ENCODE peak calls at places on chromosomes 4 and X, in ten cellular contexts. One of them, this sample, is unnamed.

GRCh38 chrX:10176121-10177003 is 19.6 kb downstream of the CLCN4 start:
- DNase-seq in upper lobe of right lung: no peak
- DNase-seq in Peyer's patch: no peak
- DNase-seq in AG09309: no peak
- DNase-seq in fibroblast of lung: no peak
- DNase-seq in GM23248: no peak
- DNase-seq in thoracic aorta: no peak
- DNase-seq in fibroblast of the aortic adventitia: no peak
- DNase-seq in IMR-90: no peak
- DNase-seq in choroid plexus epithelial cell: no peak
- DNase-seq in this sample: no peak

GRCh38 chrX:20527458-20528099 is 260.9 kb upstream of the RPS6KA3 start:
- DNase-seq in AG09309: no peak
- DNase-seq in GM23248: peak; percentile 57
- DNase-seq in choroid plexus epithelial cell: peak; percentile 45
- DNase-seq in fibroblast of the aortic adventitia: peak; percentile 53
- DNase-seq in upper lobe of right lung: no peak
- DNase-seq in fibroblast of lung: peak; percentile 43
- DNase-seq in IMR-90: peak; percentile 38
- DNase-seq in thoracic aorta: no peak
- DNase-seq in Peyer's patch: no peak
- DNase-seq in this sample: peak; percentile 31

GRCh38 chr4:119518915-119519410 is 109.6 kb downstream of the PDE5A start:
- DNase-seq in fibroblast of lung: no peak
- DNase-seq in choroid plexus epithelial cell: no peak
- DNase-seq in GM23248: no peak
- DNase-seq in thoracic aorta: no peak
- DNase-seq in Peyer's patch: no peak
- DNase-seq in AG09309: no peak
- DNase-seq in fibroblast of the aortic adventitia: no peak
- DNase-seq in IMR-90: no peak
- DNase-seq in upper lobe of right lung: no peak
- DNase-seq in this sample: no peak

GRCh38 chrX:132737743-132738142 is 220.7 kb downstream of the HS6ST2 start:
- DNase-seq in choroid plexus epithelial cell: no peak
- DNase-seq in GM23248: no peak
- DNase-seq in upper lobe of right lung: no peak
- DNase-seq in fibroblast of lung: no peak
- DNase-seq in thoracic aorta: no peak
- DNase-seq in Peyer's patch: no peak
- DNase-seq in IMR-90: no peak
- DNase-seq in fibroblast of the aortic adventitia: no peak
- DNase-seq in AG09309: no peak
- DNase-seq in this sample: no peak

GRCh38 chrX:40173662-40174593 is 76.2 kb upstream of the BCOR start:
- DNase-seq in GM23248: peak; percentile 62
- DNase-seq in upper lobe of right lung: peak; percentile 83
- DNase-seq in fibroblast of the aortic adventitia: no peak
- DNase-seq in IMR-90: no peak
- DNase-seq in thoracic aorta: no peak
- DNase-seq in choroid plexus epithelial cell: peak; percentile 42
- DNase-seq in fibroblast of lung: no peak
- DNase-seq in AG09309: no peak
- DNase-seq in Peyer's patch: peak; percentile 62
- DNase-seq in this sample: no peak

GRCh38 chr4:182142146-182143085 is 100.8 kb upstream of the TENM3 start:
- DNase-seq in thoracic aorta: no peak
- DNase-seq in upper lobe of right lung: no peak
- DNase-seq in IMR-90: peak; percentile 58
- DNase-seq in fibroblast of lung: peak; percentile 64
- DNase-seq in AG09309: no peak
- DNase-seq in GM23248: peak; percentile 4
- DNase-seq in Peyer's patch: peak; percentile 55
- DNase-seq in fibroblast of the aortic adventitia: peak; percentile 26
- DNase-seq in choroid plexus epithelial cell: peak; percentile 63
- DNase-seq in this sample: peak; percentile 62

GRCh38 chr4:113049421-113050355 is at the start of gene ANK2:
- DNase-seq in AG09309: no peak
- DNase-seq in thoracic aorta: no peak
- DNase-seq in Peyer's patch: no peak
- DNase-seq in choroid plexus epithelial cell: no peak
- DNase-seq in upper lobe of right lung: no peak
- DNase-seq in fibroblast of the aortic adventitia: peak; percentile 24
- DNase-seq in fibroblast of lung: peak; percentile 15
- DNase-seq in IMR-90: no peak
- DNase-seq in GM23248: peak; percentile 61
- DNase-seq in this sample: peak; percentile 6

GRCh38 chr4:15042529-15043167 is 40.4 kb downstream of the CPEB2 start:
- DNase-seq in fibroblast of the aortic adventitia: peak; percentile 40
- DNase-seq in choroid plexus epithelial cell: peak; percentile 60
- DNase-seq in thoracic aorta: no peak
- DNase-seq in Peyer's patch: no peak
- DNase-seq in fibroblast of lung: no peak
- DNase-seq in upper lobe of right lung: no peak
- DNase-seq in IMR-90: no peak
- DNase-seq in GM23248: peak; percentile 7
- DNase-seq in AG09309: no peak
- DNase-seq in this sample: no peak

DNA sequence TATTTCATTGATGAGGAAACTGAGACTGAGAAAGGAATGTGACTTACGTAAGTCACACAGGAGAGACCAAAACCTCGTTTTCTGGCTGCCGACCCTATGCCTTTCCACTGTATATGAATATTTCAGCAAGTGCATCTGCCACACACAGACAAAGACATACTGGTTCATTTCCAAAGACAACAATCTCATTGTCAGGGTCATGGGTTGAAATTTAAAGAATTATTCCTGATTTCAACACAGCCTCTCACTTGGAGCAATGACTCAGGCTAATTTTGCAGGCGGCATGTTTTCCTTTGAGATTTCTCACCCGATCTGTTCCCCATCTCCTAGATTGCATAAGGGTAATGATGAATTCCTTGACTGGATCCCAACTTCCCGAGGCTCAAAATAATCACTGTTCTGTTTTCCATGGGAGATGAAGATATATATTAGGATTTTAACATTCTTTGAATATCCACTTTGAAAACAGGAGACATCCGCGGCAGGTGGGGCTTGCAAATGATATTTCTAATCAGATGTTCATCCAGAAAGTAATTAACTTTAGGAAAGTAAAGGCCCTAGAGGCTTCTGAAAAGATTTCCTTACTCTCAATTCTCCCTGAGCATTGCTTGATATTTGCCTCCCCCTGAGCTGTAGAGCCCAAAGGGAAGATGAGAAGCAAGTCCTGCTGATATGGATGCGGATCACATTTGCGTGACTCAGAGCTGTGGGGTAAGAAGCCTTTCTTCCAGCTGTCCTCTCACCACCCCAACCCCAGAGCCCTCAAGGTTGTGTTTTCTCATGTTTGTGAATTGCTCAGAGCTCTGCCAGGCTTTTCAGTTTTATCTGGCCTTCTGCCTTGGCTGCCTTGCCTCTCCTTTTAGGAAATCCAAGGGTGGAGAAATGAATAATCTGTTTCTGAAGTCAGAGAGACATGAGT is 361.1 kb upstream of the BOD1L1 start:
- DNase-seq in choroid plexus epithelial cell: peak; percentile 99
- DNase-seq in GM23248: peak; percentile 97
- DNase-seq in upper lobe of right lung: no peak
- DNase-seq in IMR-90: peak; percentile 97
- DNase-seq in fibroblast of the aortic adventitia: peak; percentile 99
- DNase-seq in AG09309: peak; percentile 87
- DNase-seq in thoracic aorta: peak; percentile 47
- DNase-seq in Peyer's patch: no peak
- DNase-seq in fibroblast of lung: peak; percentile 98
- DNase-seq in this sample: peak; percentile 92
- H3K4me3 ChIP-seq in choroid plexus epithelial cell: no peak overlapping the region
- H3K4me3 ChIP-seq in GM23248: peak overlapping the region; percentile 27
- H3K4me3 ChIP-seq in upper lobe of right lung: no peak overlapping the region
- H3K4me3 ChIP-seq in IMR-90: no peak overlapping the region
- H3K4me3 ChIP-seq in fibroblast of the aortic adventitia: peak overlapping the region; percentile 7
- H3K4me3 ChIP-seq in AG09309: no peak overlapping the region
- H3K4me3 ChIP-seq in thoracic aorta: peak overlapping the region; percentile 47
- H3K4me3 ChIP-seq in Peyer's patch: no peak overlapping the region
- H3K4me3 ChIP-seq in fibroblast of lung: no peak overlapping the region
- H3K4me3 ChIP-seq in this sample: no peak overlapping the region

GRCh38 chr4:7754565-7755262 is 184.9 kb downstream of the AFAP1 start:
- DNase-seq in IMR-90: no peak
- DNase-seq in AG09309: no peak
- DNase-seq in fibroblast of lung: no peak
- DNase-seq in Peyer's patch: no peak
- DNase-seq in thoracic aorta: no peak
- DNase-seq in GM23248: no peak
- DNase-seq in fibroblast of the aortic adventitia: no peak
- DNase-seq in upper lobe of right lung: no peak
- DNase-seq in choroid plexus epithelial cell: no peak
- DNase-seq in this sample: no peak

GRCh38 chr4:7753931-7754465 is 185.7 kb downstream of the AFAP1 start:
- DNase-seq in choroid plexus epithelial cell: peak; percentile 66
- DNase-seq in upper lobe of right lung: no peak
- DNase-seq in GM23248: no peak
- DNase-seq in thoracic aorta: no peak
- DNase-seq in fibroblast of the aortic adventitia: no peak
- DNase-seq in IMR-90: no peak
- DNase-seq in AG09309: no peak
- DNase-seq in Peyer's patch: no peak
- DNase-seq in fibroblast of lung: no peak
- DNase-seq in this sample: no peak

GRCh38 chr4:7756071-7756470 is 183.6 kb downstream of the AFAP1 start:
- DNase-seq in fibroblast of the aortic adventitia: no peak
- DNase-seq in Peyer's patch: no peak
- DNase-seq in thoracic aorta: no peak
- DNase-seq in GM23248: no peak
- DNase-seq in fibroblast of lung: no peak
- DNase-seq in upper lobe of right lung: no peak
- DNase-seq in choroid plexus epithelial cell: no peak
- DNase-seq in AG09309: no peak
- DNase-seq in IMR-90: no peak
- DNase-seq in this sample: no peak

GRCh38 chr4:7756561-7757355 is 182.9 kb downstream of the AFAP1 start:
- DNase-seq in Peyer's patch: no peak
- DNase-seq in AG09309: no peak
- DNase-seq in GM23248: no peak
- DNase-seq in IMR-90: no peak
- DNase-seq in choroid plexus epithelial cell: no peak
- DNase-seq in upper lobe of right lung: no peak
- DNase-seq in fibroblast of lung: no peak
- DNase-seq in fibroblast of the aortic adventitia: no peak
- DNase-seq in thoracic aorta: no peak
- DNase-seq in this sample: no peak

GRCh38 chr4:7755529-7755928 is 184.1 kb downstream of the AFAP1 start:
- DNase-seq in fibroblast of lung: no peak
- DNase-seq in IMR-90: no peak
- DNase-seq in upper lobe of right lung: no peak
- DNase-seq in thoracic aorta: no peak
- DNase-seq in AG09309: no peak
- DNase-seq in GM23248: no peak
- DNase-seq in choroid plexus epithelial cell: no peak
- DNase-seq in fibroblast of the aortic adventitia: no peak
- DNase-seq in Peyer's patch: no peak
- DNase-seq in this sample: no peak
- H3K4me3 ChIP-seq in fibroblast of lung: no peak overlapping the region
- H3K4me3 ChIP-seq in IMR-90: no peak overlapping the region
- H3K4me3 ChIP-seq in upper lobe of right lung: no peak overlapping the region
- H3K4me3 ChIP-seq in thoracic aorta: no peak overlapping the region
- H3K4me3 ChIP-seq in AG09309: no peak overlapping the region
- H3K4me3 ChIP-seq in GM23248: no peak overlapping the region
- H3K4me3 ChIP-seq in choroid plexus epithelial cell: peak overlapping the region; percentile 18
- H3K4me3 ChIP-seq in fibroblast of the aortic adventitia: no peak overlapping the region
- H3K4me3 ChIP-seq in Peyer's patch: no peak overlapping the region
- H3K4me3 ChIP-seq in this sample: no peak overlapping the region

GRCh38 chr4:150209140-150209829 is 131.0 kb downstream of the DCLK2 start:
- DNase-seq in thoracic aorta: no peak
- DNase-seq in fibroblast of the aortic adventitia: peak; percentile 80
- DNase-seq in upper lobe of right lung: peak; percentile 68
- DNase-seq in IMR-90: peak; percentile 71
- DNase-seq in Peyer's patch: no peak
- DNase-seq in fibroblast of lung: peak; percentile 76
- DNase-seq in GM23248: peak; percentile 68
- DNase-seq in AG09309: peak; percentile 13
- DNase-seq in choroid plexus epithelial cell: peak; percentile 84
- DNase-seq in this sample: peak; percentile 64

GRCh38 chr4:150205016-150205415 is 126.8 kb downstream of the DCLK2 start:
- DNase-seq in AG09309: no peak
- DNase-seq in Peyer's patch: no peak
- DNase-seq in thoracic aorta: no peak
- DNase-seq in fibroblast of lung: no peak
- DNase-seq in GM23248: no peak
- DNase-seq in upper lobe of right lung: no peak
- DNase-seq in IMR-90: no peak
- DNase-seq in fibroblast of the aortic adventitia: no peak
- DNase-seq in choroid plexus epithelial cell: no peak
- DNase-seq in this sample: no peak

GRCh38 chr4:150206981-150207380 is 128.7 kb downstream of the DCLK2 start:
- DNase-seq in fibroblast of the aortic adventitia: no peak
- DNase-seq in fibroblast of lung: no peak
- DNase-seq in AG09309: no peak
- DNase-seq in choroid plexus epithelial cell: no peak
- DNase-seq in IMR-90: no peak
- DNase-seq in thoracic aorta: no peak
- DNase-seq in upper lobe of right lung: no peak
- DNase-seq in Peyer's patch: no peak
- DNase-seq in GM23248: no peak
- DNase-seq in this sample: no peak

GRCh38 chr4:150206265-150206664 is 128.0 kb downstream of the DCLK2 start:
- DNase-seq in thoracic aorta: no peak
- DNase-seq in AG09309: no peak
- DNase-seq in IMR-90: no peak
- DNase-seq in upper lobe of right lung: no peak
- DNase-seq in GM23248: no peak
- DNase-seq in fibroblast of the aortic adventitia: no peak
- DNase-seq in Peyer's patch: no peak
- DNase-seq in fibroblast of lung: no peak
- DNase-seq in choroid plexus epithelial cell: no peak
- DNase-seq in this sample: no peak

GRCh38 chr4:150207871-150208270 is 129.6 kb downstream of the DCLK2 start:
- DNase-seq in Peyer's patch: no peak
- DNase-seq in thoracic aorta: no peak
- DNase-seq in fibroblast of the aortic adventitia: no peak
- DNase-seq in fibroblast of lung: no peak
- DNase-seq in choroid plexus epithelial cell: no peak
- DNase-seq in upper lobe of right lung: no peak
- DNase-seq in AG09309: no peak
- DNase-seq in IMR-90: peak; percentile 49
- DNase-seq in GM23248: no peak
- DNase-seq in this sample: no peak
- H3K4me3 ChIP-seq in Peyer's patch: no peak overlapping the region
- H3K4me3 ChIP-seq in thoracic aorta: no peak overlapping the region
- H3K4me3 ChIP-seq in fibroblast of the aortic adventitia: no peak overlapping the region
- H3K4me3 ChIP-seq in fibroblast of lung: no peak overlapping the region
- H3K4me3 ChIP-seq in choroid plexus epithelial cell: no peak overlapping the region
- H3K4me3 ChIP-seq in upper lobe of right lung: no peak overlapping the region
- H3K4me3 ChIP-seq in AG09309: no peak overlapping the region
- H3K4me3 ChIP-seq in IMR-90: no peak overlapping the region
- H3K4me3 ChIP-seq in GM23248: no peak overlapping the region
- H3K4me3 ChIP-seq in this sample: no peak overlapping the region

GRCh38 chrX:115579786-115580294 is 18.9 kb downstream of the PLS3 start:
- DNase-seq in upper lobe of right lung: no peak
- DNase-seq in thoracic aorta: no peak
- DNase-seq in GM23248: no peak
- DNase-seq in fibroblast of the aortic adventitia: no peak
- DNase-seq in choroid plexus epithelial cell: no peak
- DNase-seq in fibroblast of lung: no peak
- DNase-seq in AG09309: no peak
- DNase-seq in Peyer's patch: no peak
- DNase-seq in IMR-90: no peak
- DNase-seq in this sample: no peak

GRCh38 chrX:115584715-115585114 is 23.7 kb downstream of the PLS3 start:
- DNase-seq in Peyer's patch: no peak
- DNase-seq in choroid plexus epithelial cell: peak; percentile 56
- DNase-seq in thoracic aorta: no peak
- DNase-seq in upper lobe of right lung: no peak
- DNase-seq in IMR-90: peak; percentile 64
- DNase-seq in fibroblast of lung: peak; percentile 51
- DNase-seq in GM23248: peak; percentile 74
- DNase-seq in AG09309: no peak
- DNase-seq in fibroblast of the aortic adventitia: peak; percentile 27
- DNase-seq in this sample: peak; percentile 36

GRCh38 chrX:115582035-115582870 is 21.3 kb downstream of the PLS3 start:
- DNase-seq in thoracic aorta: no peak
- DNase-seq in GM23248: peak; percentile 40
- DNase-seq in fibroblast of lung: no peak
- DNase-seq in fibroblast of the aortic adventitia: no peak
- DNase-seq in choroid plexus epithelial cell: no peak
- DNase-seq in upper lobe of right lung: no peak
- DNase-seq in IMR-90: no peak
- DNase-seq in Peyer's patch: no peak
- DNase-seq in AG09309: no peak
- DNase-seq in this sample: no peak

GRCh38 chrX:115583730-115584004 is 22.7 kb downstream of the PLS3 start:
- DNase-seq in fibroblast of the aortic adventitia: no peak
- DNase-seq in GM23248: no peak
- DNase-seq in upper lobe of right lung: no peak
- DNase-seq in IMR-90: no peak
- DNase-seq in thoracic aorta: no peak
- DNase-seq in AG09309: no peak
- DNase-seq in choroid plexus epithelial cell: no peak
- DNase-seq in fibroblast of lung: no peak
- DNase-seq in Peyer's patch: no peak
- DNase-seq in this sample: no peak

DNA sequence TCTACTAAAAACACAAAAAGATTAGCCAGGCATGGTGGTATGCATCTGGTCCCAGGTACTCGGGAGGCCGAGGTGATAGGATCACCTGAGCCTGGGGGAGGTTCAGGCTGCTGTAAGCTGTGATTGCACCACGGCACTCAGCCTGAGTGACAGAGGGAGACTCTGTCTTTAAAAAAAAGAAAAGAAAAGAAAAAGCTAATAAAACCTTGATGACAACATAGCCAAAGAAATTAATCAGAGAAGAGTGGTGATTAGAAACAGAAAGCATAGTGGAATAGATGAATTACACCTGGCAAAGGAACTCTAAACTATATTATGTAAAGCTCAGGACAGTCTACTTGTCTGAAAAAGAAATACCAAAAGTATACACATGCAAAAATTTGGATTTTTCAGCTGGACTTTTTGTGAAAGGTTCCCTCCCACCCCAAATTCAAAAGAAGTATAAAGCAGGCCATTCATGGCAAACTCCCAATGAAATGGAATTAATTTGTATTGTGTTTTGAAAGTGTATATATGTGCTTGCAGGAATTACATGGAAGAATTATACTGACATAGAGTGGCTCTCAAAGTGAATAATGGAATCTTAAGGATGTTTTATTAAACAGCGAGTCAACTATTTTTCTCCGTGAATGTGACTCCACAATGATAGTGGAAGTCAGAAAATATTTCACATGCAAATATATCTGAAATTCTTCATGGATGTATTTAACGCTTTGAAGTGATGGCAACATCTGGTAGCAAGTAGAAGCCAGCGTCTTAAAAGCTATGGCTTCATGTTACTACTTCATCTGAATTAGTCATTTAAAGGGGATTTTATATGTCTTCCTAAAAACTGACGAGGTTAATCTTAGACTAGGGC is 22.1 kb downstream of the PLS3 start:
- DNase-seq in fibroblast of the aortic adventitia: peak; percentile 51
- DNase-seq in Peyer's patch: no peak
- DNase-seq in thoracic aorta: no peak
- DNase-seq in upper lobe of right lung: peak; percentile 64
- DNase-seq in GM23248: peak; percentile 65
- DNase-seq in IMR-90: peak; percentile 69
- DNase-seq in fibroblast of lung: peak; percentile 62
- DNase-seq in AG09309: no peak
- DNase-seq in choroid plexus epithelial cell: peak; percentile 52
- DNase-seq in this sample: peak; percentile 54
- H3K4me3 ChIP-seq in fibroblast of the aortic adventitia: no peak overlapping the region
- H3K4me3 ChIP-seq in Peyer's patch: no peak overlapping the region
- H3K4me3 ChIP-seq in thoracic aorta: peak overlapping the region; percentile 50
- H3K4me3 ChIP-seq in upper lobe of right lung: no peak overlapping the region
- H3K4me3 ChIP-seq in GM23248: peak overlapping the region; percentile 67
- H3K4me3 ChIP-seq in IMR-90: no peak overlapping the region
- H3K4me3 ChIP-seq in fibroblast of lung: no peak overlapping the region
- H3K4me3 ChIP-seq in AG09309: no peak overlapping the region
- H3K4me3 ChIP-seq in choroid plexus epithelial cell: no peak overlapping the region
- H3K4me3 ChIP-seq in this sample: no peak overlapping the region

This sample was measured in AG10803.